ENCODE peak calls at places on chromosomes 16 and 17, in five cellular contexts. X is neuronal stem cell, N is IMR-90, F is mesenchymal stem cell, G is H1. B is an unnamed sample.

GRCh38 chr17:28760561-28760960 is 16.8 kb downstream of the TRAF4 start:
- DNase-seq in X (no peak), N (no peak), F (no peak), G (no peak), B (no peak)

GRCh38 chr16:65884018-65884417 is 482.5 kb upstream of the CDH5 start:
- DNase-seq in X (no peak), N (peak; percentile 37), F (no peak), G (no peak), B (no peak)

GRCh38 chr16:12709807-12710206 is 93.9 kb downstream of the CPPED1 start:
- DNase-seq in X (no peak), N (no peak), F (no peak), G (no peak), B (no peak)

GRCh38 chr16:70159355-70160348 is 13.9 kb upstream of the CLEC18C start:
- DNase-seq in X (no peak), N (peak; percentile 58), F (no peak), G (no peak), B (no peak)

GRCh38 chr17:55575058-55575606 is 63.9 kb upstream of the SMIM36 start:
- DNase-seq in X (no peak), N (no peak), F (no peak), G (no peak), B (no peak)

GRCh38 chr17:17320188-17320910 is 17.2 kb downstream of the NT5M start:
- DNase-seq in X (no peak), N (no peak), F (no peak), G (no peak), B (no peak)

GRCh38 chr17:69223809-69224208 is 4.8 kb downstream of the ABCA10 start:
- DNase-seq in X (no peak), N (peak; percentile 48), F (peak; percentile 82), G (no peak), B (no peak)

GRCh38 chr17:17424552-17424951 is 52.2 kb upstream of the MED9 start:
- DNase-seq in X (no peak), N (no peak), F (no peak), G (no peak), B (no peak)

GRCh38 chr17:77373298-77374169 is 232.8 kb downstream of the SEC14L1 start:
- DNase-seq in X (no peak), N (no peak), F (peak; percentile 73), G (no peak), B (peak; percentile 56)

GRCh38 chr17:4769628-4770027 is 2.1 kb upstream of the TM4SF5 start:
- DNase-seq in X (no peak), N (no peak), F (no peak), G (no peak), B (no peak)

GRCh38 chr17:40322417-40323315 is 13.7 kb downstream of the RARA start:
- DNase-seq in X (no peak), N (peak; percentile 81), F (peak; percentile 97), G (no peak), B (no peak)

GRCh38 chr16:27724491-27724878 is 174.5 kb downstream of the KATNIP start:
- DNase-seq in X (no peak), N (no peak), F (no peak), G (no peak), B (no peak)

GRCh38 chr16:31913668-31914067 is 40.1 kb downstream of the ZNF267 start:
- DNase-seq in X (no peak), N (no peak), F (no peak), G (no peak), B (no peak)
- H3K9me3 ChIP-seq in X (peaks cover 94% of the 10 kb centered on the region), N (peaks cover 44% of the 10 kb centered on the region), F (peaks cover 100% of the 10 kb centered on the region), G (peaks cover 81% of the 10 kb centered on the region), B (peaks cover 14% of the 10 kb centered on the region)

DNA sequence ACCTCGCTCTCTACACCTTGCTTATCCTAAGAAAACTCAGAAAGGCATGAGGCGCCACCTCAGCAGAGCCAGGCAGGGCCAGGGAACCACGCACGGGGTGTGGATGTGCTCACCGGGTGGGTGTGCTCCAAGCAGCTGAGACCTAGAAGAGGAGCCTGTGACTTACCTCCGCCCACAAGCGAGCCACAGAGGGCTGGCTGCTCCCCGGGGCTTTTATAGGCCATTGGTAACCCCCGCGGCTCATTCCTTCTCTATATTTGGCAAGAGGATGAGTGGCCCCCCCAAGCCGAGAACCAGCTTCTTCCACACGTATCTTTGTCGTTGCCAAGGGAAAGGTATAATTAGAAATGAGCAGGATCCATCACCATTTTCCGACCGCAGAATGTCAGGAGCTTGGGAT is at the start of gene MYH3:
- DNase-seq in X (no peak), N (no peak), F (no peak), G (no peak), B (no peak)
- H2AK5ac ChIP-seq in X (peak within 1 kb of the TSS; percentile 10), N (no peak within 1 kb of the TSS), F (no peak within 1 kb of the TSS), G (no peak within 1 kb of the TSS), B (no peak within 1 kb of the TSS)

DNA sequence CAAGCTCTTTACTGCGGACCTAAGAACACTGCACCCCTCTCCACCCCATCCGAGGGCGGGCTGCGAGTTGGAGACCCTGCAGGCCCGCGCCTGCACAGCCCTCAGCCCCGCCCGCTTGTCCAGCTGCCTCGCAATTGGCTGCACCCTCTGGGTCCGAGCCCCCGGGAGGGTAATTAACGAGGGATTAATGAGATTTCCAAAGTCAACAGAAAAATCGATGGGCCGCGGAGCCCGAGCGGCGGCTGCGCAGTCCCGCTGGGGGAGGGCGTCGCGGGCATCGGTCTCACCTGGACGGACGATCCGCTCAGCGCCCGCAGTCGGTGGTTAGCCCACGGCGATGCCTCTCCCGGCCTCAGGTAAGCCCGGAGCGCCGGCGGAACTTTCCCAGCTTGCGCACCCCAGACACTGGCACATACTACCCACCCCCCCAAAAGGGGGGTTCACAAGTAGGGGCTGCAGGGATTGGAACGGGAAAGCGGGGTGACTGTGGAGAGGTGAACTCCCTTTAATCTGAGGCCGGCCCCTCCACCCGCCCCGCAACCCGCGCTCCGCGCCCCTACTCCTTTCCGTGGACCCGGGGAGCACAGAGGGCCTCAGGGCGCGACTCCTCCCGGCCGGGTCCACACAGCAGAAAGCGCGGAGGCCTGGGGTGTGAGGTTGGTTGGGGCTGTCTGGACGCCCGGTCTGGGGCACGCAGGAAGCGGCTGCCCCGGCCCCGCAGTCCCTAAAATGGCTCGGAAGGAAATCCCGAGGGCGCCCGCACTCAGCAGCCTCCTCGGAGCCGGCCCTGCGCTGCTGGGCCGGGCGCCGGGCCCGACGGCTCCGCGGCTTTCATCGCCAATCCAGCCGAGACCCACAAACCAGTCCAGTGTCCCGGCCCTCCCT is at the start of gene OTOP3:
- DNase-seq in X (no peak), N (no peak), F (no peak), G (no peak), B (no peak)
- H3K36me3 ChIP-seq in X (no peaks in the 10 kb centered on the region), N (no peaks in the 10 kb centered on the region), F (no peaks in the 10 kb centered on the region), G (no peaks in the 10 kb centered on the region), B (no peaks in the 10 kb centered on the region)

GRCh38 chr17:70446446-70446845 is 277.1 kb downstream of the KCNJ2 start:
- DNase-seq in X (no peak), N (no peak), F (no peak), G (no peak), B (peak; percentile 82)
- H3K9me3 ChIP-seq in X (peaks cover 10% of the 10 kb centered on the region), N (no peaks in the 10 kb centered on the region), F (peaks cover 3% of the 10 kb centered on the region), G (peaks cover 3% of the 10 kb centered on the region), B (peaks cover 1% of the 10 kb centered on the region)

GRCh38 chr17:73613271-73613941 is 30.8 kb downstream of the SDK2 start:
- DNase-seq in X (peak; percentile 93), N (no peak), F (no peak), G (peak; percentile 62), B (no peak)

GRCh38 chr17:73616120-73616872 is 27.9 kb downstream of the SDK2 start:
- DNase-seq in X (no peak), N (no peak), F (peak; percentile 46), G (no peak), B (peak; percentile 61)

GRCh38 chr17:73612074-73612473 is 32.2 kb downstream of the SDK2 start:
- DNase-seq in X (no peak), N (no peak), F (no peak), G (no peak), B (no peak)

GRCh38 chr17:73611630-73612029 is 32.6 kb downstream of the SDK2 start:
- DNase-seq in X (no peak), N (no peak), F (no peak), G (no peak), B (no peak)

DNA sequence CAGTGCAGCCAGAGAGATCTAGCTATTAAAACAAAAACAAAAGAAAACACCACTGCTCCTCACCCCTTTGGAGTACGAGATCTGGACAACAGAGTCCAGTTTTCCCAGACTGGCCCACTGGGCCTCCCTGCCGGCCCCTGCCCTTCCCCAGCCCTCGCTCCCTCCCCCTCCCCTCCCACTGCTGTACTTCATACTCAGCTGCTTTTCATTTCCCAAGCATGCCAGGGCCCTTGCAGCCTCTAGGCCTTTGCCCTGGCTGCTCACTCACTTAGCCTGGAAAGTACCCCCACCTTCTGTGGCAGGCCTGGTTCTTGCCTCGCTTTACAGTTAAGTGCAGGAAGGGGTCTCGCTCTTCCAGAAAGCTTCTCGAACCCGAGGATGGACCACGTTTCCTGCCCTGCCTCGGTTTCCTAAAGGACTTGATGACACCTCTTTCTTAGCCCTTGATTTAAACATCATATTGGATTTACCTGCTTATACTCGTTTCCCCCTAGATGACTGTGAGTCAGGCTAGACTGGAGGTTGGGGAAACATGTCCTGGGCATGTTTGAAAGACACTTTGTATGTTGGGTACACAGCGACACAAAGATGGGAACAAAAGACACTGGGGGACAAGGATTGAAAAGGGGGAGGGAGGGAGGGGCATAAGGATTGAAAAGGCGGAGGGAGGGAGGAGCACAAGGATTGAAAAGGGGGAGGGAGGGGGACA is 30.1 kb downstream of the SDK2 start:
- DNase-seq in X (peak; percentile 64), N (no peak), F (no peak), G (no peak), B (no peak)
- H2AK5ac ChIP-seq in X (peak overlapping the region; percentile 86), N (no peak overlapping the region), F (no peak overlapping the region), G (no peak overlapping the region), B (no peak overlapping the region)

GRCh38 chr17:58590377-58590776 is 75.9 kb upstream of the MTMR4 start:
- DNase-seq in X (no peak), N (no peak), F (no peak), G (no peak), B (no peak)
- H3K36me3 ChIP-seq in X (no peaks in the 10 kb centered on the region), N (no peaks in the 10 kb centered on the region), F (no peaks in the 10 kb centered on the region), G (no peaks in the 10 kb centered on the region), B (no peaks in the 10 kb centered on the region)

GRCh38 chr16:34078697-34079096 is 619.3 kb downstream of the TP53TG3F start:
- DNase-seq in X (peak; percentile 48), N (peak; percentile 65), F (no peak), G (no peak), B (no peak)
- H3K9me3 ChIP-seq in X (no peaks in the 10 kb centered on the region), N (peaks cover 3% of the 10 kb centered on the region), F (peaks cover 86% of the 10 kb centered on the region), G (peaks cover 83% of the 10 kb centered on the region), B (no peaks in the 10 kb centered on the region)

GRCh38 chr16:11111891-11112634 is 143.9 kb downstream of the SOCS1 start:
- DNase-seq in X (no peak), N (no peak), F (no peak), G (no peak), B (no peak)

GRCh38 chr16:11112723-11113348 is 143.2 kb downstream of the SOCS1 start:
- DNase-seq in X (no peak), N (no peak), F (no peak), G (no peak), B (no peak)

GRCh38 chr16:11111166-11111565 is 144.8 kb downstream of the SOCS1 start:
- DNase-seq in X (no peak), N (no peak), F (no peak), G (no peak), B (no peak)

GRCh38 chr16:11117576-11118211 is 138.3 kb downstream of the SOCS1 start:
- DNase-seq in X (no peak), N (no peak), F (no peak), G (no peak), B (no peak)

GRCh38 chr16:11114366-11115164 is 141.4 kb downstream of the SOCS1 start:
- DNase-seq in X (no peak), N (no peak), F (no peak), G (no peak), B (no peak)
- H2AK5ac ChIP-seq in X (no peak overlapping the region), N (peak overlapping the region; percentile 99), F (peak overlapping the region; percentile 41), G (no peak overlapping the region), B (peak overlapping the region; percentile 9)

B was measured in trophoblast cell.